ENCODE peak calls at places on chromosomes 11 and 22, in seven cellular contexts. B is GM23248; P is thoracic aorta; K is dorsolateral prefrontal cortex; H is RWPE1; U is CD8-positive, alpha-beta memory T cell; N is hepatocyte. C is an unnamed sample.

GRCh38 chr22:35915477-35916013 is 113.1 kb downstream of the RBFOX2 start:
- DNase-seq in B (peak; percentile 74), P (no peak), K (no peak), H (peak; percentile 12), U (no peak), N (no peak), C (peak; percentile 68)

GRCh38 chr11:32704261-32704660 is 90.2 kb downstream of the CCDC73 start:
- DNase-seq in B (no peak), P (no peak), K (no peak), H (no peak), U (no peak), N (no peak), C (no peak)

GRCh38 chr11:112655386-112655785 is 305.8 kb upstream of the NCAM1 start:
- DNase-seq in B (peak; percentile 74), P (peak; percentile 45), K (peak; percentile 93), H (no peak), U (no peak), N (peak; percentile 44), C (peak; percentile 86)

GRCh38 chr11:87439981-87440760 is 402.4 kb downstream of the TMEM135 start:
- DNase-seq in B (peak; percentile 34), P (no peak), K (no peak), H (no peak), U (no peak), N (no peak), C (no peak)

GRCh38 chr11:71222318-71223080 is 29.9 kb downstream of the SHANK2 start:
- DNase-seq in B (no peak), P (no peak), K (no peak), H (no peak), U (no peak), N (no peak), C (no peak)

GRCh38 chr11:134942633-134943032 is 530.6 kb upstream of the B3GAT1 start:
- DNase-seq in B (no peak), P (no peak), K (no peak), H (no peak), U (no peak), N (no peak), C (peak; percentile 53)

GRCh38 chr11:104570088-104570701 is 328.1 kb downstream of the CASP12 start:
- DNase-seq in B (no peak), P (no peak), K (no peak), H (peak; percentile 44), U (no peak), N (no peak), C (peak; percentile 35)

GRCh38 chr11:14275081-14275480 is 83.9 kb downstream of the RRAS2 start:
- DNase-seq in B (no peak), P (no peak), K (no peak), H (no peak), U (no peak), N (no peak), C (peak; percentile 40)

GRCh38 chr11:59973097-59973496 is 9.3 kb downstream of the OOSP4A start:
- DNase-seq in B (no peak), P (no peak), K (no peak), H (no peak), U (no peak), N (no peak), C (no peak)

GRCh38 chr22:29071261-29072045 is 1.4 kb upstream of the KREMEN1 start:
- DNase-seq in B (peak; percentile 61), P (no peak), K (no peak), H (peak; percentile 64), U (no peak), N (peak; percentile 82), C (peak; percentile 20)

GRCh38 chr11:67195971-67196418 is 70.3 kb upstream of the GRK2 start:
- DNase-seq in B (peak; percentile 89), P (no peak), K (no peak), H (no peak), U (no peak), N (peak; percentile 30), C (peak; percentile 67)

GRCh38 chr11:67032830-67033555 is 10.1 kb downstream of the SYT12 start:
- DNase-seq in B (peak; percentile 95), P (peak; percentile 41), K (no peak), H (peak; percentile 77), U (no peak), N (peak; percentile 76), C (peak; percentile 91)

GRCh38 chr11:63802637-63803414 is 10.4 kb upstream of the SPINDOC start:
- DNase-seq in B (peak; percentile 76), P (no peak), K (no peak), H (peak; percentile 76), U (no peak), N (no peak), C (peak; percentile 8)

GRCh38 chr11:34206598-34207300 is 101.3 kb downstream of the NAT10 start:
- DNase-seq in B (no peak), P (no peak), K (no peak), H (no peak), U (no peak), N (peak; percentile 47), C (no peak)

GRCh38 chr11:14384338-14384737 is 25.4 kb upstream of the RRAS2 start:
- DNase-seq in B (peak; percentile 80), P (no peak), K (no peak), H (no peak), U (no peak), N (no peak), C (no peak)

GRCh38 chr11:119863811-119864601 is 135.0 kb upstream of the NECTIN1 start:
- DNase-seq in B (no peak), P (no peak), K (no peak), H (no peak), U (no peak), N (peak; percentile 86), C (no peak)

GRCh38 chr22:30001459-30001858 is 78.8 kb upstream of the HORMAD2 start:
- DNase-seq in B (no peak), P (no peak), K (no peak), H (no peak), U (no peak), N (no peak), C (no peak)

GRCh38 chr11:1749020-1749758 is 1.2 kb downstream of the IFITM10 start:
- DNase-seq in B (peak; percentile 79), P (no peak), K (no peak), H (peak; percentile 56), U (no peak), N (peak; percentile 69), C (no peak)

GRCh38 chr11:70861534-70861933 is 390.8 kb downstream of the SHANK2 start:
- DNase-seq in B (no peak), P (no peak), K (no peak), H (no peak), U (no peak), N (no peak), C (no peak)

GRCh38 chr22:50544078-50544745 is 1.5 kb upstream of the KLHDC7B start:
- DNase-seq in B (peak; percentile 90), P (no peak), K (peak; percentile 58), H (no peak), U (peak; percentile 78), N (peak; percentile 89), C (peak; percentile 36)

GRCh38 chr22:50536231-50536630 is 6.4 kb upstream of the TYMP start:
- DNase-seq in B (no peak), P (no peak), K (no peak), H (no peak), U (no peak), N (no peak), C (no peak)

GRCh38 chr22:50542416-50542927 is 3.2 kb upstream of the KLHDC7B start:
- DNase-seq in B (peak; percentile 75), P (no peak), K (no peak), H (no peak), U (no peak), N (no peak), C (no peak)

GRCh38 chr22:50537765-50538164 is 7.9 kb upstream of the KLHDC7B start:
- DNase-seq in B (no peak), P (no peak), K (no peak), H (no peak), U (no peak), N (no peak), C (no peak)

GRCh38 chr22:50540352-50540751 is 5.3 kb upstream of the KLHDC7B start:
- DNase-seq in B (no peak), P (no peak), K (no peak), H (no peak), U (no peak), N (no peak), C (no peak)
- H3K27ac ChIP-seq in B (peak overlapping the region; percentile 99), P (no peak overlapping the region), K (peak overlapping the region; percentile 69), H (peak overlapping the region; percentile 96), U (peak overlapping the region; percentile 98), N (peak overlapping the region; percentile 80), C (no peak overlapping the region)

GRCh38 chr22:24807284-24807950 is 1.4 kb downstream of the SGSM1 start:
- DNase-seq in B (no peak), P (peak; percentile 57), K (no peak), H (no peak), U (no peak), N (peak; percentile 47), C (no peak)
- H3K27ac ChIP-seq in B (no peak overlapping the region), P (peak overlapping the region; percentile 90), K (peak overlapping the region; percentile 92), H (no peak overlapping the region), U (no peak overlapping the region), N (no peak overlapping the region), C (no peak overlapping the region)

GRCh38 chr11:12388171-12388570 is 10.8 kb downstream of the PARVA start:
- DNase-seq in B (no peak), P (no peak), K (no peak), H (no peak), U (no peak), N (no peak), C (no peak)
- H3K27ac ChIP-seq in B (no peak overlapping the region), P (no peak overlapping the region), K (no peak overlapping the region), H (no peak overlapping the region), U (no peak overlapping the region), N (peak overlapping the region; percentile 60), C (no peak overlapping the region)

GRCh38 chr22:31227186-31227585 is 15.1 kb downstream of the LIMK2 start:
- DNase-seq in B (no peak), P (no peak), K (no peak), H (no peak), U (no peak), N (no peak), C (no peak)

GRCh38 chr22:31228425-31228824 is 16.3 kb downstream of the LIMK2 start:
- DNase-seq in B (no peak), P (no peak), K (no peak), H (no peak), U (no peak), N (no peak), C (no peak)

GRCh38 chr22:31230871-31231621 is 18.9 kb downstream of the LIMK2 start:
- DNase-seq in B (peak; percentile 74), P (no peak), K (peak; percentile 60), H (no peak), U (peak; percentile 21), N (peak; percentile 79), C (peak; percentile 38)

GRCh38 chr22:31230155-31230870 is 18.2 kb downstream of the LIMK2 start:
- DNase-seq in B (peak; percentile 42), P (no peak), K (no peak), H (no peak), U (no peak), N (no peak), C (no peak)

DNA sequence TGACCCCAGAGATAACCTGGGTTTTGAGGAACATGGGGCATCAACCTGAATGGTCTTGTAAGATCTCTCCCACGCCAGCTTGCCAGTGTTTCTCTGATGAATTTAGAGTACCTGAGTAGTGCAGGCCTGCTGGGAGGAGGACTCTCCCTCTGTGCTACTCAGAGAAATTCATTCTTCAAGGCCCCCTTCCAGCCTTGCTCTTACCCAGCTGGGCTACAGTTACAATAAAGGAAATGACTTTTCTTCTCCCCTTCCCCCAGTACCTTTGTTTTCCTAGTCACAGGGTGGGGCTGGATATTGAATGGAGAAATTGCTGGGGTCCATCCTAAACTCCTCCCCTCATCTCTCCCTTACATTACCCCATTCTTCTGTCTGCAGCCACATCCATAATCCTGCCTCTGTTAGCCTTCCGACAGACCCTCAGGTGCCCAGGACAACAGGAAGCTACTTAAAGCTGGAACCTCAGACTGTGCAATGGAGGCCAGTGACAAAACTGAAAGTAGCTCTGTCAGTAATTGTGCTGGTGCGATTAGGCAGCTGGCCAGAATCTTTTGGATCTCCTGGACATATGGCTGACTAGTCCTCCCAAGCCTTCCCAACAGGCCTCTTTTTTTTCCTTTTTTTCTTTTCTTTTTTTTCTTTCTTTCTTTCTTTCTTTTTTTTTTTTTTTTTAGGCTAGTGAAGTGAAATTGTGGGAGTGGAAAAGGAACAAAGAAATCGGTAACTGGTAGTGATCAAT is 17.5 kb downstream of the LIMK2 start:
- DNase-seq in B (peak; percentile 51), P (no peak), K (no peak), H (no peak), U (no peak), N (no peak), C (peak; percentile 38)
- H3K27ac ChIP-seq in B (no peak overlapping the region), P (peak overlapping the region; percentile 54), K (peak overlapping the region; percentile 39), H (no peak overlapping the region), U (no peak overlapping the region), N (peak overlapping the region; percentile 54), C (no peak overlapping the region)

C was measured in astrocyte.